ENCODE peak calls at places on chromosomes 11 and 22, in eight cellular contexts. One of them, this sample, is unnamed.

GRCh38 chr22:44411226-44412135 is 86.6 kb downstream of the RTL6 start:
- DNase-seq in AG04450: no peak
- DNase-seq in tibial artery: peak; percentile 55
- DNase-seq in ascending aorta: no peak
- DNase-seq in heart left ventricle: no peak
- DNase-seq in adrenal gland: no peak
- DNase-seq in heart right ventricle: no peak
- DNase-seq in fibroblast of lung: no peak
- DNase-seq in this sample: no peak

GRCh38 chr22:36404436-36404835 is 16.7 kb upstream of the MYH9 start:
- DNase-seq in tibial artery: no peak
- DNase-seq in fibroblast of lung: no peak
- DNase-seq in ascending aorta: no peak
- DNase-seq in heart left ventricle: no peak
- DNase-seq in heart right ventricle: no peak
- DNase-seq in adrenal gland: no peak
- DNase-seq in AG04450: no peak
- DNase-seq in this sample: no peak

GRCh38 chr11:81253226-81253625 is 1480.4 kb downstream of the FAM181B start:
- DNase-seq in adrenal gland: no peak
- DNase-seq in heart left ventricle: peak; percentile 7
- DNase-seq in heart right ventricle: no peak
- DNase-seq in fibroblast of lung: no peak
- DNase-seq in ascending aorta: no peak
- DNase-seq in tibial artery: no peak
- DNase-seq in AG04450: no peak
- DNase-seq in this sample: no peak

GRCh38 chr22:31179345-31179744 is 19.4 kb downstream of the RNF185 start:
- DNase-seq in heart left ventricle: no peak
- DNase-seq in ascending aorta: no peak
- DNase-seq in adrenal gland: peak; percentile 32
- DNase-seq in fibroblast of lung: peak; percentile 68
- DNase-seq in tibial artery: no peak
- DNase-seq in heart right ventricle: no peak
- DNase-seq in AG04450: no peak
- DNase-seq in this sample: no peak

GRCh38 chr11:27848423-27848822 is 148.2 kb upstream of the BDNF start:
- DNase-seq in AG04450: no peak
- DNase-seq in adrenal gland: no peak
- DNase-seq in heart right ventricle: no peak
- DNase-seq in heart left ventricle: no peak
- DNase-seq in tibial artery: no peak
- DNase-seq in ascending aorta: no peak
- DNase-seq in fibroblast of lung: no peak
- DNase-seq in this sample: no peak

GRCh38 chr22:49094151-49094550 is 733.5 kb downstream of the BRD1 start:
- DNase-seq in ascending aorta: no peak
- DNase-seq in heart right ventricle: no peak
- DNase-seq in tibial artery: no peak
- DNase-seq in adrenal gland: no peak
- DNase-seq in AG04450: no peak
- DNase-seq in fibroblast of lung: no peak
- DNase-seq in heart left ventricle: no peak
- DNase-seq in this sample: no peak

GRCh38 chr11:19359425-19360000 is 118.8 kb upstream of the E2F8 start:
- DNase-seq in fibroblast of lung: peak; percentile 48
- DNase-seq in ascending aorta: no peak
- DNase-seq in adrenal gland: no peak
- DNase-seq in AG04450: peak; percentile 20
- DNase-seq in tibial artery: no peak
- DNase-seq in heart right ventricle: no peak
- DNase-seq in heart left ventricle: no peak
- DNase-seq in this sample: no peak

GRCh38 chr11:17403977-17404759 is 15.7 kb upstream of the KCNJ11 start:
- DNase-seq in tibial artery: no peak
- DNase-seq in AG04450: no peak
- DNase-seq in heart left ventricle: no peak
- DNase-seq in ascending aorta: no peak
- DNase-seq in fibroblast of lung: peak; percentile 45
- DNase-seq in adrenal gland: no peak
- DNase-seq in heart right ventricle: no peak
- DNase-seq in this sample: no peak

GRCh38 chr11:128155590-128155989 is 431.8 kb downstream of the ETS1 start:
- DNase-seq in adrenal gland: no peak
- DNase-seq in AG04450: no peak
- DNase-seq in fibroblast of lung: no peak
- DNase-seq in heart right ventricle: no peak
- DNase-seq in heart left ventricle: no peak
- DNase-seq in ascending aorta: no peak
- DNase-seq in tibial artery: no peak
- DNase-seq in this sample: no peak

GRCh38 chr22:36368359-36368983 is 19.3 kb downstream of the MYH9 start:
- DNase-seq in tibial artery: no peak
- DNase-seq in heart left ventricle: no peak
- DNase-seq in heart right ventricle: no peak
- DNase-seq in adrenal gland: peak; percentile 60
- DNase-seq in ascending aorta: no peak
- DNase-seq in AG04450: peak; percentile 63
- DNase-seq in fibroblast of lung: peak; percentile 92
- DNase-seq in this sample: no peak

GRCh38 chr11:72683782-72684200 is 9.6 kb upstream of the PDE2A start:
- DNase-seq in fibroblast of lung: no peak
- DNase-seq in tibial artery: peak; percentile 80
- DNase-seq in heart right ventricle: peak; percentile 73
- DNase-seq in ascending aorta: no peak
- DNase-seq in AG04450: no peak
- DNase-seq in heart left ventricle: peak; percentile 53
- DNase-seq in adrenal gland: peak; percentile 78
- DNase-seq in this sample: no peak

GRCh38 chr11:8863838-8864237 is 47.2 kb upstream of the AKIP1 start:
- DNase-seq in heart left ventricle: no peak
- DNase-seq in adrenal gland: no peak
- DNase-seq in fibroblast of lung: peak; percentile 75
- DNase-seq in heart right ventricle: no peak
- DNase-seq in AG04450: no peak
- DNase-seq in tibial artery: no peak
- DNase-seq in ascending aorta: no peak
- DNase-seq in this sample: no peak

DNA sequence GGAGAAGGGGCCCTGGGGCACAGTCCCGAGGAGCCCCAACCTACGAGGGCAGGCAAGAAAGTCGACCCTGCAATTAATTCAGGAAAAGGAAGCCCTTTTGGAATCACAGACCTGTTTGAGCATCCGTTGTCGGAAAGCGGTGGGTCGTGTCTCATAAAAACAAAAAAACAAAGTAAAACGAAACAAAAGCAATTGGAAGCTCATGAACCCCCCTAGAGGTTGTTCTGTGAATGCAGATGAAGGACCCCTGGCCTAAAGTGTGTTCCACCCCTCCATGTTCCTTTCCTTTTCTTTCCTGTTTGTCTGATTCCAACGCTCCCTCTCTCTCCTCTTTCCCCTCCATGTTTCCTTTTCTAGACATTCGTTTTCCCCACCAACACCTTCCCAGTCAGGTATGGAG is 203.7 kb downstream of the GRIK4 start:
- DNase-seq in heart right ventricle: no peak
- DNase-seq in tibial artery: no peak
- DNase-seq in AG04450: no peak
- DNase-seq in fibroblast of lung: no peak
- DNase-seq in adrenal gland: no peak
- DNase-seq in heart left ventricle: no peak
- DNase-seq in ascending aorta: no peak
- DNase-seq in this sample: no peak
- H3K4me3 ChIP-seq in heart right ventricle: no peak overlapping the region
- H3K4me3 ChIP-seq in tibial artery: no peak overlapping the region
- H3K4me3 ChIP-seq in AG04450: no peak overlapping the region
- H3K4me3 ChIP-seq in fibroblast of lung: peak overlapping the region; percentile 40
- H3K4me3 ChIP-seq in adrenal gland: no peak overlapping the region
- H3K4me3 ChIP-seq in heart left ventricle: no peak overlapping the region
- H3K4me3 ChIP-seq in ascending aorta: no peak overlapping the region
- H3K4me3 ChIP-seq in this sample: no peak overlapping the region

GRCh38 chr11:44876923-44877322 is 73.8 kb downstream of the TP53I11 start:
- DNase-seq in fibroblast of lung: no peak
- DNase-seq in heart left ventricle: no peak
- DNase-seq in ascending aorta: no peak
- DNase-seq in AG04450: no peak
- DNase-seq in tibial artery: no peak
- DNase-seq in adrenal gland: no peak
- DNase-seq in heart right ventricle: no peak
- DNase-seq in this sample: no peak

GRCh38 chr11:44878696-44879095 is 72.0 kb downstream of the TP53I11 start:
- DNase-seq in heart right ventricle: no peak
- DNase-seq in tibial artery: no peak
- DNase-seq in heart left ventricle: no peak
- DNase-seq in AG04450: no peak
- DNase-seq in adrenal gland: no peak
- DNase-seq in ascending aorta: no peak
- DNase-seq in fibroblast of lung: no peak
- DNase-seq in this sample: no peak

GRCh38 chr11:44876194-44876723 is 74.4 kb downstream of the TP53I11 start:
- DNase-seq in ascending aorta: no peak
- DNase-seq in fibroblast of lung: no peak
- DNase-seq in heart left ventricle: no peak
- DNase-seq in adrenal gland: no peak
- DNase-seq in AG04450: no peak
- DNase-seq in heart right ventricle: no peak
- DNase-seq in tibial artery: no peak
- DNase-seq in this sample: no peak

GRCh38 chr11:44879432-44879831 is 71.3 kb downstream of the TP53I11 start:
- DNase-seq in fibroblast of lung: no peak
- DNase-seq in tibial artery: no peak
- DNase-seq in heart right ventricle: no peak
- DNase-seq in ascending aorta: no peak
- DNase-seq in heart left ventricle: no peak
- DNase-seq in adrenal gland: no peak
- DNase-seq in AG04450: no peak
- DNase-seq in this sample: no peak

DNA sequence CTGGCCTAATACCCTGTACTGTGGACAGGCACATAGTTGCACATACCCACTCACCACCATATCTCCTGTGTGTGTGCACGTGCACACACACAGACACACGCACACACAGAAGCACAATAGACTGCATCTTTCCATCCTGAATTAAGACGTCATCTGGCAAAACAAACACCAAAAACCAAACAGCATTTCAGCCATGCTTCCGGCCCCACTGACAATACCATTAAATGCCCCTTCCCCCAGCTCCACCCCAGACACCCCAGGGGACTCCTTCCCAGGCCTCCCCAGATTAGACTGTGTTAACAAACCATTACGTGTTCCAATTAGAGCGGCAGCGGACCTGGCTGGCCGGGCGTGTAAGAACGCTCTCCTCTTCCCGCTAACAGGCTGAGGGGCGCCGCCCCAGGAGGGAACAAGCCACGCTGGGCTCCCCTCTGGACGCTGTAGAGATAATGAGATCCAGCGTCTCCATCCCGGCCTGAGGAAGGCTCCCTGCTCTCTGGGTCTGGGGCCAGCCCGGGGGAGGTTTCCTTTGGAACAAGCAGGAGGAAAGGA is 72.7 kb downstream of the TP53I11 start:
- DNase-seq in ascending aorta: no peak
- DNase-seq in adrenal gland: no peak
- DNase-seq in AG04450: no peak
- DNase-seq in heart right ventricle: no peak
- DNase-seq in fibroblast of lung: peak; percentile 26
- DNase-seq in tibial artery: no peak
- DNase-seq in heart left ventricle: no peak
- DNase-seq in this sample: no peak
- TF ChIP-seq CTCF in ascending aorta: no peak
- TF ChIP-seq CTCF in adrenal gland: no peak
- TF ChIP-seq CTCF in AG04450: no peak
- TF ChIP-seq CTCF in heart right ventricle: no peak
- TF ChIP-seq CTCF in fibroblast of lung: no peak
- TF ChIP-seq CTCF in tibial artery: no peak
- TF ChIP-seq CTCF in heart left ventricle: no peak
- TF ChIP-seq CTCF in this sample: no peak

DNA sequence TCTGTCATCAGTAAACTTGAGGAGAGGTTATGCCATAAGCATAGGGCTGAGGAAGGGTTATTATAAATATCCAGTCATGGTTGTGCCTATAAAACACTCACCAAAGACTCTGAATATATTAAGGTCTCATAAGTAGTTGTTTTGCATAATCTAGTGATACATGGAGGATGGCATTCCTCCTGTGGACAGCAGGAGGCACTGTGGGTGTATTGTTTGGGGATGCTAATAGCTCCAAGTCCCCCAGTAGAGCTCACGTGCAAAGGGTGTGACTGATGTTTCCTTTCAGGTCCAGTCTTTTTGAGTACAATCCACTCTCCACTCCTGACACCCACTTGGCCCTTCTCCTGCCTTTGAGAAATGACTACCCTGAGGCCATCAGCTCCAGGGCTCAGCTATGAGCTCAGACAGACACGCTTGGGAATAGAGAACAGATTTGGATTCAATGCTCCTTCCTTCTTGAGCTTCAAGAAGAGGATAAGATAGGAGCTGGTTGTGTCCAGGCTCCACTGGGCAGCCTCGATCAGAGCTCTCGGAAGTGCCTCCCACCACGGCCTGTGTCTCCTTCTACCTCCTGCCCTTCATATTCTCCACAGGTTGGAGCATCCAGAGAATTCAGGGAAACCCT is 85.2 kb upstream of the IGLL5 start:
- DNase-seq in heart left ventricle: no peak
- DNase-seq in ascending aorta: no peak
- DNase-seq in AG04450: no peak
- DNase-seq in fibroblast of lung: no peak
- DNase-seq in heart right ventricle: no peak
- DNase-seq in adrenal gland: no peak
- DNase-seq in tibial artery: peak; percentile 13
- DNase-seq in this sample: no peak
- H3K27me3 ChIP-seq in heart left ventricle: no peaks in the 10 kb centered on the region
- H3K27me3 ChIP-seq in ascending aorta: no peaks in the 10 kb centered on the region
- H3K27me3 ChIP-seq in AG04450: no peaks in the 10 kb centered on the region
- H3K27me3 ChIP-seq in fibroblast of lung: no peaks in the 10 kb centered on the region
- H3K27me3 ChIP-seq in heart right ventricle: peaks cover 8% of the 10 kb centered on the region
- H3K27me3 ChIP-seq in adrenal gland: peaks cover 6% of the 10 kb centered on the region
- H3K27me3 ChIP-seq in tibial artery: peaks cover 22% of the 10 kb centered on the region
- H3K27me3 ChIP-seq in this sample: no peaks in the 10 kb centered on the region

DNA sequence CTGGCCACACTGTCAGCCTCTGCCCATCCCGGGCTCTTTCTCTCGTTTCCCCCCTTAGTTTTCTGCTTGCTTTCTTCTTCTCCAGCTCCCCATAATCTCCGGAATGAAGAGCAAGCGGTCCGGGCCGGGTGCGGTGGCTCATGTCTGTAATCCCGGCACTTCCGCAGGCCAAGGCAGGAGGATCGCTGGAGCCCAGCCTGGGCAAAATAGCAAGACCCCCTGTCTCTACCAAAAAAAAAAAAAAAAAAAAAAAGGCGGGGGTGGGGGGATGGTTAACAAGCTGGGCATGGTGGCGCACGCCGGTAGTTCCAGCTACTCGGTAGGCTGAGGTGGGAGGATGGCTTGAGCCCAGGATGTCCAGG is 40.8 kb downstream of the AHNAK start:
- DNase-seq in tibial artery: no peak
- DNase-seq in fibroblast of lung: no peak
- DNase-seq in adrenal gland: no peak
- DNase-seq in heart left ventricle: no peak
- DNase-seq in heart right ventricle: no peak
- DNase-seq in AG04450: no peak
- DNase-seq in ascending aorta: no peak
- DNase-seq in this sample: no peak
- H3K4me3 ChIP-seq in tibial artery: peak overlapping the region; percentile 45
- H3K4me3 ChIP-seq in fibroblast of lung: peak overlapping the region; percentile 25
- H3K4me3 ChIP-seq in adrenal gland: no peak overlapping the region
- H3K4me3 ChIP-seq in heart left ventricle: no peak overlapping the region
- H3K4me3 ChIP-seq in heart right ventricle: peak overlapping the region; percentile 41
- H3K4me3 ChIP-seq in AG04450: no peak overlapping the region
- H3K4me3 ChIP-seq in ascending aorta: peak overlapping the region; percentile 51
- H3K4me3 ChIP-seq in this sample: no peak overlapping the region